ENCODE peak calls at places on chromosomes 5 and 9, in five cellular contexts. N, B, F, E and K are unnamed samples.

GRCh38 chr9:35335164-35335563 is 154.7 kb upstream of the RUSC2 start:
- DNase-seq in N (no peak), B (no peak), F (peak), E (peak), K (no peak)

GRCh38 chr5:168916266-168916665 is 337.1 kb upstream of the PANK3 start:
- DNase-seq in N (no peak), B (no peak), F (peak), E (no peak), K (peak)

GRCh38 chr5:41794478-41794877 is 75.7 kb downstream of the OXCT1 start:
- DNase-seq in N (peak), B (peak), F (peak), E (peak), K (peak)

GRCh38 chr5:26192496-26192895 is 845.9 kb downstream of the CDH9 start:
- DNase-seq in N (no peak), B (no peak), F (no peak), E (no peak), K (no peak)

GRCh38 chr5:107887181-107887580 is 216.4 kb upstream of the EFNA5 start:
- DNase-seq in N (no peak), B (no peak), F (no peak), E (no peak), K (no peak)

GRCh38 chr5:103211858-103212500 is 46.6 kb upstream of the MACIR start:
- DNase-seq in N (no peak), B (no peak), F (peak), E (no peak), K (no peak)

GRCh38 chr5:173288632-173289031 is 39.6 kb downstream of the STC2 start:
- DNase-seq in N (no peak), B (no peak), F (no peak), E (no peak), K (no peak)

GRCh38 chr9:125003332-125003731 is 62.4 kb upstream of the GOLGA1 start:
- DNase-seq in N (no peak), B (no peak), F (no peak), E (no peak), K (no peak)

GRCh38 chr5:65102826-65103673 is 334.3 kb downstream of the CWC27 start:
- DNase-seq in N (no peak), B (no peak), F (peak), E (peak), K (peak)

GRCh38 chr5:151098185-151098813 is 17.5 kb upstream of the TNIP1 start:
- DNase-seq in N (no peak), B (no peak), F (no peak), E (no peak), K (no peak)

GRCh38 chr9:36729902-36730301 is 157.2 kb downstream of the MELK start:
- DNase-seq in N (no peak), B (no peak), F (peak), E (peak), K (no peak)